ENCODE peak calls at places on chromosome 4, in eight cellular contexts. H is GM04504; I is dorsolateral prefrontal cortex; S is RKO; F is stimulated activated naive CD4-positive, alpha-beta T cell treated with Interleukin-2 at 50 U/mL for 16 hours; T is mucosa of gallbladder; V is fibroblast of the aortic adventitia; P is nephron progenitor cell. G is an unnamed sample.

GRCh38 chr4:100933628-100934027 is 413.7 kb downstream of the PPP3CA start:
- DNase-seq in H (peak; percentile 34), F (no peak), I (no peak), V (peak; percentile 66), P (no peak), S (no peak), T (no peak), G (no peak)

GRCh38 chr4:151569650-151570049 is 160.7 kb downstream of the FHIP1A start:
- DNase-seq in V (no peak), S (no peak), H (no peak), T (no peak), P (no peak), I (no peak), F (no peak), G (peak; percentile 2)

GRCh38 chr4:75973770-75974169 is 17.0 kb downstream of the SDAD1 start:
- DNase-seq in T (no peak), H (no peak), I (no peak), F (no peak), P (no peak), V (no peak), S (no peak), G (peak; percentile 50)

GRCh38 chr4:128574706-128575105 is 234.8 kb upstream of the JADE1 start:
- DNase-seq in I (peak; percentile 79), V (peak; percentile 85), H (no peak), P (peak; percentile 60), T (peak; percentile 83), S (no peak), F (peak; percentile 32), G (peak; percentile 89)

GRCh38 chr4:17447675-17448298 is 64.1 kb downstream of the QDPR start:
- DNase-seq in S (peak; percentile 77), T (peak; percentile 77), V (peak; percentile 88), H (peak; percentile 60), I (no peak), P (peak; percentile 59), F (peak; percentile 6), G (peak; percentile 68)

GRCh38 chr4:78237360-78237759 is 180.2 kb downstream of the FRAS1 start:
- DNase-seq in F (no peak), V (no peak), T (no peak), P (no peak), S (no peak), H (no peak), I (no peak), G (no peak)

GRCh38 chr4:54539500-54540029 is 118.2 kb upstream of the KIT start:
- DNase-seq in F (no peak), I (peak; percentile 65), T (peak; percentile 43), S (no peak), P (peak; percentile 86), V (no peak), H (no peak), G (peak; percentile 42)

GRCh38 chr4:7890635-7891393 is 48.8 kb downstream of the AFAP1 start:
- DNase-seq in F (no peak), P (no peak), S (peak; percentile 18), H (peak; percentile 78), I (no peak), T (no peak), V (peak; percentile 71), G (no peak)

GRCh38 chr4:22515888-22516541 is at the start of gene ADGRA3:
- DNase-seq in H (peak; percentile 35), P (peak; percentile 87), F (no peak), T (peak; percentile 62), S (peak; percentile 75), V (peak; percentile 47), I (peak; percentile 57), G (peak; percentile 74)

GRCh38 chr4:169660929-169661328 is 40.6 kb downstream of the CLCN3 start:
- DNase-seq in I (no peak), F (no peak), H (no peak), P (no peak), S (no peak), T (no peak), V (no peak), G (no peak)

GRCh38 chr4:40121515-40121914 is 64.9 kb downstream of the N4BP2 start:
- DNase-seq in H (peak; percentile 30), V (peak; percentile 66), S (peak; percentile 99), I (no peak), T (no peak), P (no peak), F (peak; percentile 2), G (peak; percentile 69)

GRCh38 chr4:45946699-45947098 is 177.2 kb downstream of the GABRG1 start:
- DNase-seq in P (no peak), I (no peak), V (no peak), H (no peak), T (no peak), F (no peak), S (no peak), G (no peak)

GRCh38 chr4:160319221-160319867 is 1216.5 kb downstream of the RAPGEF2 start:
- DNase-seq in F (no peak), S (no peak), P (no peak), V (no peak), T (no peak), H (no peak), I (no peak), G (no peak)

G was measured in ACHN.